ENCODE peak calls at places on chromosomes 16 and 17, in six cellular contexts. N is PC-9, P is breast epithelium, I is fibroblast of lung, F is GM12878, Y is H9. K is an unnamed sample. For H3K4me1, the result is how much of the 10 kb centered on the place peaks cover.

GRCh38 chr16:74752756-74753155 is 21.9 kb downstream of the FA2H start:
- DNase-seq in P (no peak), F (no peak), Y (no peak), I (no peak), N (no peak), K (no peak)

GRCh38 chr17:79165756-79166473 is 91.3 kb downstream of the ENGASE start:
- DNase-seq in N (no peak), P (no peak), Y (no peak), I (no peak), F (no peak), K (no peak)

GRCh38 chr16:9384141-9384540 is 292.7 kb downstream of the HAPSTR1 start:
- DNase-seq in P (no peak), Y (no peak), F (no peak), N (no peak), I (no peak), K (no peak)

GRCh38 chr17:17722081-17722905 is 41.0 kb downstream of the RAI1 start:
- DNase-seq in N (no peak), P (no peak), F (no peak), I (peak), Y (peak), K (no peak)

GRCh38 chr17:7888184-7888920 is at the start of gene CHD3:
- DNase-seq in N (peak), I (no peak), Y (peak), F (no peak), P (peak), K (no peak)

GRCh38 chr17:72104863-72105234 is 16.0 kb upstream of the SOX9 start:
- DNase-seq in I (peak), Y (no peak), F (no peak), N (peak), P (no peak), K (no peak)

GRCh38 chr17:73820686-73821448 is 176.6 kb upstream of the SDK2 start:
- DNase-seq in N (no peak), I (peak), Y (peak), F (no peak), P (no peak), K (no peak)

GRCh38 chr17:28967240-28968135 is 16.2 kb upstream of the PHF12 start:
- DNase-seq in I (peak), F (no peak), Y (no peak), P (no peak), N (no peak), K (no peak)

GRCh38 chr16:85637061-85637807 is 24.1 kb downstream of the GSE1 start:
- DNase-seq in Y (no peak), F (no peak), N (no peak), P (no peak), I (no peak), K (no peak)

GRCh38 chr17:75178453-75178852 is 4.3 kb downstream of the SUMO2 start:
- DNase-seq in N (no peak), I (no peak), Y (no peak), F (no peak), P (no peak), K (no peak)

GRCh38 chr16:66520406-66521194 is 29.3 kb downstream of the TK2 start:
- DNase-seq in P (no peak), I (no peak), N (peak), Y (no peak), F (no peak), K (peak)

GRCh38 chr17:61144876-61145564 is 254.6 kb upstream of the TBX2 start:
- DNase-seq in N (no peak), P (no peak), F (no peak), I (no peak), Y (no peak), K (no peak)

GRCh38 chr17:77691216-77692085 is 267.1 kb upstream of the TNRC6C start:
- DNase-seq in N (no peak), I (no peak), P (peak), F (no peak), Y (peak), K (peak)

GRCh38 chr16:19810817-19811731 is 73.6 kb downstream of the GPRC5B start:
- DNase-seq in N (peak), Y (no peak), F (no peak), I (peak), P (no peak), K (no peak)

GRCh38 chr16:68069511-68070248 is 15.5 kb upstream of the NFATC3 start:
- DNase-seq in F (no peak), P (no peak), I (no peak), N (no peak), Y (no peak), K (peak)

GRCh38 chr17:37719866-37720265 is 25.0 kb downstream of the HNF1B start:
- DNase-seq in P (no peak), I (no peak), Y (no peak), N (no peak), F (no peak), K (no peak)

GRCh38 chr17:15213381-15214087 is 51.6 kb downstream of the PMP22 start:
- DNase-seq in F (no peak), P (no peak), N (no peak), I (no peak), Y (no peak), K (no peak)

GRCh38 chr16:79047337-79047736 is 553.2 kb downstream of the MAF start:
- DNase-seq in F (no peak), N (no peak), P (no peak), I (no peak), Y (no peak), K (no peak)

GRCh38 chr16:285146-286055 is 2.4 kb downstream of the PDIA2 start:
- DNase-seq in P (no peak), I (no peak), N (no peak), F (no peak), Y (no peak), K (no peak)

GRCh38 chr16:85077039-85077438 is 35.2 kb downstream of the CIBAR2 start:
- DNase-seq in I (no peak), Y (no peak), N (no peak), P (no peak), F (no peak), K (no peak)

GRCh38 chr16:4737545-4737944 is 3.2 kb downstream of the DNAAF8 start:
- DNase-seq in Y (no peak), P (no peak), N (no peak), F (no peak), I (no peak), K (no peak)

GRCh38 chr17:2947996-2948550 is 115.3 kb downstream of the OR1D5 start:
- DNase-seq in P (no peak), F (no peak), Y (peak), I (no peak), N (no peak), K (peak)

GRCh38 chr17:35537569-35538209 is at the start of gene SLFN12L:
- DNase-seq in P (no peak), F (no peak), N (no peak), I (no peak), Y (no peak), K (no peak)

GRCh38 chr17:21020622-21021021 is 22.2 kb downstream of the USP22 start:
- DNase-seq in P (no peak), N (no peak), I (no peak), Y (no peak), F (no peak), K (peak)

GRCh38 chr17:13311301-13311700 is 290.4 kb downstream of the HS3ST3A1 start:
- DNase-seq in Y (no peak), F (no peak), N (no peak), P (peak), I (peak), K (no peak)

GRCh38 chr17:76390003-76390421 is 5.6 kb downstream of the SPHK1 start:
- DNase-seq in N (no peak), F (no peak), P (no peak), Y (peak), I (no peak), K (no peak)

GRCh38 chr17:10135539-10136257 is 62.7 kb downstream of the GAS7 start:
- DNase-seq in I (no peak), P (no peak), N (no peak), Y (no peak), F (no peak), K (no peak)

GRCh38 chr16:68332411-68333121 is 21.7 kb downstream of the PRMT7 start:
- DNase-seq in N (no peak), P (no peak), Y (no peak), F (no peak), I (peak), K (no peak)

GRCh38 chr16:89018605-89019158 is 41.7 kb upstream of the CBFA2T3 start:
- DNase-seq in Y (no peak), N (no peak), I (no peak), F (no peak), P (no peak), K (no peak)

GRCh38 chr17:81011951-81012350 is 20.3 kb downstream of the CHMP6 start:
- DNase-seq in P (no peak), Y (no peak), N (no peak), F (no peak), I (peak), K (no peak)

GRCh38 chr16:67277294-67277998 is 1.9 kb upstream of the PLEKHG4 start:
- DNase-seq in F (no peak), P (peak), I (peak), Y (no peak), N (peak), K (no peak)

GRCh38 chr16:17448640-17449638 is 21.8 kb downstream of the XYLT1 start:
- DNase-seq in F (no peak), P (no peak), N (no peak), I (no peak), Y (no peak), K (peak)

GRCh38 chr16:23803591-23804123 is 32.1 kb upstream of the PRKCB start:
- DNase-seq in F (no peak), Y (peak), P (no peak), I (peak), N (no peak), K (peak)

GRCh38 chr16:85984947-85985451 is 86.0 kb downstream of the IRF8 start:
- DNase-seq in P (no peak), F (no peak), I (no peak), N (no peak), Y (no peak), K (no peak)

GRCh38 chr16:46932802-46933201 is 40.7 kb downstream of the DNAJA2 start:
- DNase-seq in F (no peak), I (no peak), Y (peak), P (no peak), N (no peak), K (no peak)

GRCh38 chr17:8005951-8006730 is 3.7 kb downstream of the GUCY2D start:
- DNase-seq in I (no peak), P (no peak), N (no peak), F (no peak), Y (no peak), K (peak)

GRCh38 chr16:48081656-48082055 is 74.1 kb downstream of the ABCC12 start:
- DNase-seq in P (no peak), F (no peak), N (peak), I (peak), Y (no peak), K (no peak)

GRCh38 chr17:31754239-31754945 is 104.7 kb downstream of the COPRS start:
- DNase-seq in N (peak), I (peak), F (no peak), P (no peak), Y (no peak), K (no peak)

GRCh38 chr16:72927199-72928088 is 120.5 kb downstream of the ZFHX3 start:
- DNase-seq in I (peak), Y (no peak), F (no peak), P (peak), N (peak), K (peak)

GRCh38 chr16:24609740-24610420 is 70.5 kb downstream of the RBBP6 start:
- DNase-seq in F (no peak), Y (peak), N (no peak), P (peak), I (peak), K (peak)

DNA sequence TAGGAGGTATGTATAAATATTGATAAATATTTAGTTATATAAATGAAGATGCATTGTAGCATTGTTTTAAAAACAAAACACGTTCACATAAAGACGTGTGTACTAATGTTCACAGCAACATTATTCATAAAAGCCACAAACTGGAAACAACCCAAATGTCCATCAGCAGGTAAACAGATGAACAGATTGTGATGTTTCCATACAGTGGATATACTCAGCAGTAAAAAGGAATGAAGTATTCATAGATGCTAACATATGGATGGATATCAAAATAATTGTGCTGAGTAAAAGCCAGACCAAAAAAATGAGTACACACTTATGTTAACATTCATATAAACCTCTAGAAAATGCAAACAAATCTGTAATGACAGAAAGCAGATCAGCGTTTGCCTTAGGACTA is 6.0 kb downstream of the CENPN start:
- DNase-seq in N (no peak), Y (no peak), I (no peak), F (no peak), P (no peak), K (no peak)
- H3K4me1 ChIP-seq in N (under half), Y (under half), I (under half), F (under half), P (under half), K (under half)

GRCh38 chr16:14407786-14408399 is 222.2 kb downstream of the PARN start:
- DNase-seq in F (no peak), Y (no peak), N (no peak), P (no peak), I (no peak), K (no peak)
- H3K4me1 ChIP-seq in F (under half), Y (under half), N (under half), P (under half), I (under half), K (under half)

GRCh38 chr16:14014284-14014625 is 56.9 kb upstream of the MRTFB start:
- DNase-seq in F (no peak), N (no peak), P (peak), Y (no peak), I (no peak), K (no peak)

GRCh38 chr16:14015461-14015860 is 55.7 kb upstream of the MRTFB start:
- DNase-seq in N (no peak), P (no peak), Y (no peak), I (no peak), F (no peak), K (no peak)

GRCh38 chr16:14013571-14014283 is 57.4 kb upstream of the MRTFB start:
- DNase-seq in P (no peak), Y (no peak), F (no peak), N (peak), I (peak), K (no peak)

GRCh38 chr16:14015948-14016347 is 55.2 kb upstream of the MRTFB start:
- DNase-seq in N (peak), I (peak), P (no peak), F (no peak), Y (no peak), K (no peak)

DNA sequence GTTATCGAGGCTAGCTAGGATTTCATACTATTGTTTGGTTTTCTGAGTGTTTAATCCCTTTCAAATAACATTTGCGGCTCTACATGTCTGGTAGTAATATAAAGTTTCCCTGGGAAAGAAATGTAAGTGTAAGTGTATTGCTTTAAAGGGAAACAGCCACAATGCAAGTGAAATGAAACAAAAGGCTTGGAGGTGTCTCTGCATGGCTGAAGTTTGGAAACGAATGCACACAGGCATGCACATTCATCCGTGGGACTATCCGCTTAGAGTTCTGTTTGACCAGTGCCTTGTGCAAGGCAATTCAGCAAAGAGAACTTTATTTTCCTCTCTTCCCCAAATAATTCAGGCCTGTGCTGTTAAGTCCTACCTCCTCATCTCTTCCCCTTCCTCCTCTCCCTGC is 56.1 kb upstream of the MRTFB start:
- DNase-seq in Y (no peak), I (no peak), N (no peak), F (no peak), P (no peak), K (no peak)
- H3K4me1 ChIP-seq in Y (under half), I (under half), N (under half), F (under half), P (under half), K (under half)

GRCh38 chr17:48560452-48560817 is 15.5 kb upstream of the HOXB2 start:
- DNase-seq in N (no peak), Y (no peak), P (no peak), F (no peak), I (no peak), K (no peak)

GRCh38 chr17:48558057-48558456 is 13.1 kb upstream of the HOXB2 start:
- DNase-seq in P (no peak), N (no peak), Y (no peak), F (no peak), I (peak), K (peak)

GRCh38 chr17:48561894-48562810 is 16.0 kb downstream of the HOXB4 start:
- DNase-seq in F (peak), Y (no peak), P (no peak), N (no peak), I (no peak), K (no peak)

GRCh38 chr17:48558731-48559608 is 14.1 kb upstream of the HOXB2 start:
- DNase-seq in F (no peak), P (no peak), Y (no peak), N (no peak), I (no peak), K (peak)

GRCh38 chr17:48559609-48560451 is 14.9 kb upstream of the HOXB2 start:
- DNase-seq in F (no peak), I (no peak), N (no peak), Y (no peak), P (no peak), K (peak)
- H3K4me1 ChIP-seq in F (under half), I (half or more), N (under half), Y (under half), P (under half), K (under half)

DNA sequence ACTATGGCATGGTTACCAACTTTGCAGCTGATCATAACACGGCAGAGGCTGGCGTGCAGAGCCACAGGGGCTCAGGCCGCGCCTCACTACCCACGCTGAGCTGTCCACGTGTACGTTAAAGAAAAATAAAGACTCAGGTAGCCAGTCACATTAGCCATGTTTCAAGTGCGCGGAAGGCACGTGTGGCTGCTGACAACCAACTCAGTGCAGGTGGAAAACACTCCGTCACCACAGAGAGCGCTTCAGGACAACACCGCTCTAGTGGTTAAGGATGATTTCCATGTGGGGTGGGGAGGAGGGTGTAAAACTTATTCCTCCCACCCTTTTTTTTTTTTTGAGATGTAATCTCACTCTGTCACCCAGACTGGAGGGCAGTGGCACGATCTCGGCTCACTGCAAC is 33.8 kb downstream of the ZCCHC14 start:
- DNase-seq in Y (no peak), I (no peak), N (no peak), F (no peak), P (no peak), K (peak)
- H3K4me1 ChIP-seq in Y (under half), I (under half), N (under half), F (under half), P (under half), K (under half)

GRCh38 chr17:40600486-40601046 is 35.3 kb upstream of the CCR7 start:
- DNase-seq in I (no peak), P (no peak), Y (no peak), F (no peak), N (peak), K (no peak)

GRCh38 chr17:40598021-40598927 is 33.0 kb upstream of the CCR7 start:
- DNase-seq in Y (no peak), P (no peak), I (no peak), N (no peak), F (no peak), K (peak)

GRCh38 chr17:40596261-40596919 is 31.1 kb upstream of the CCR7 start:
- DNase-seq in I (no peak), N (no peak), F (peak), Y (no peak), P (no peak), K (no peak)

GRCh38 chr17:40598928-40599627 is 33.8 kb upstream of the CCR7 start:
- DNase-seq in I (no peak), F (peak), N (no peak), P (peak), Y (no peak), K (no peak)

DNA sequence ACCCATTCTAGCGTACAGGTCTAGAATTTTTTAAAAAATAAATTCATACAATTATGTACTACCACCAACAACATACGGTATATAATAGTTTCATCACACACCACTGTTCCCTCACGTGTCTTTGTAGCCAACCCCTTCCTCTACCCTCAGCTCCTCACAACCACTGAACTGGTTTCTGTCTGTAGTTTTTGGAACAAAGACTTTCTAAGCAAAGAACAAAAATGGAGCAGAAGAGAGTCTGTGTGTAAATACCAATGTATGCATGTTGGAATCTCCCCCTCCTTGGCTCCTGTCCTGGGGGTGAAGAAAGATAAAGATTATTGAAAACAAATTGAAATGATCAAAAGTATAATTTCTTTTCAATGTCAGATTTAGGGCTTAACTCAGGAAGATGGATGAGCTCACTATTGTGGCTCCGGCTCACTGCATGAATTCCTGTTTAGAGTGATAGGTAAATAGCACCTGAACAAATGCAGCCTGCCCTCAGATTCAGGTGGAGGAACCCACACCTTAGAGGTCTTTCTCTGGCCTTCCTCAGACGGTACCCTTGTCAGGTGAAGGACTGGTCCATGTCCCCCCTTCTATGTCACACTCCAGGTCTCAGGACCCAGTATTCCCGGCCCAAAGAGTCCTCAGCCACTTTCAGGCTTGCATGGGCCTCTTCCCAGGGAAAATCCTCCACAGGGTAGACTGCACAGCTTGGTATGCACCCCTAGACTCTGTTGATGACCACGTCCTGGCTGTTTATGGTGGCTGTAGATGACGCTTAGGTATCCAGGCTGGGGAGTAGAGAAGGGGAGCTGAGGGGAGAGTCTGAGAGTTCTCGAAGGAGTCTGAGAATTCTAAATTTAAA is 32.1 kb upstream of the CCR7 start:
- DNase-seq in I (no peak), P (no peak), F (no peak), N (no peak), Y (no peak), K (no peak)
- H3K4me1 ChIP-seq in I (under half), P (under half), F (half or more), N (under half), Y (under half), K (under half)